ENCODE peak calls at places on chromosomes 13 and 19, in eight cellular contexts. F is CD8-positive, alpha-beta T cell; S is cardiac fibroblast; V is coronary artery; R is left ventricle myocardium inferior; Z is small intestine; Q is lower leg skin; D is tibial nerve. C is an unnamed sample.

GRCh38 chr19:4455742-4456565 is 1.6 kb downstream of the UBXN6 start:
- DNase-seq in F (no peak), S (peak), V (no peak), R (peak), Z (no peak), Q (peak), D (peak), C (no peak)

GRCh38 chr19:19633711-19634515 is 5.9 kb upstream of the LPAR2 start:
- DNase-seq in F (no peak), S (no peak), V (no peak), R (no peak), Z (no peak), Q (no peak), D (no peak), C (no peak)

GRCh38 chr13:106318941-106319411 is 216.5 kb downstream of the EFNB2 start:
- DNase-seq in F (no peak), S (peak), V (no peak), R (no peak), Z (no peak), Q (no peak), D (no peak), C (peak)

GRCh38 chr19:22610121-22610520 is 24.0 kb upstream of the ZNF492 start:
- DNase-seq in F (no peak), S (no peak), V (peak), R (no peak), Z (no peak), Q (peak), D (no peak), C (no peak)

GRCh38 chr13:46057251-46058015 is 4.9 kb upstream of the ZC3H13 start:
- DNase-seq in F (no peak), S (peak), V (no peak), R (no peak), Z (no peak), Q (no peak), D (no peak), C (peak)

GRCh38 chr19:40604647-40605200 is 3.6 kb downstream of the LTBP4 start:
- DNase-seq in F (no peak), S (no peak), V (peak), R (no peak), Z (peak), Q (peak), D (no peak), C (no peak)

GRCh38 chr19:11480081-11480926 is 542 bp downstream of the ELAVL3 start:
- DNase-seq in F (no peak), S (no peak), V (no peak), R (no peak), Z (no peak), Q (no peak), D (no peak), C (no peak)

GRCh38 chr19:3977242-3978143 is 6.6 kb upstream of the DAPK3 start:
- DNase-seq in F (no peak), S (no peak), V (no peak), R (no peak), Z (no peak), Q (no peak), D (no peak), C (no peak)

GRCh38 chr19:56683119-56683518 is 11.6 kb upstream of the ZNF835 start:
- DNase-seq in F (no peak), S (no peak), V (no peak), R (no peak), Z (no peak), Q (no peak), D (no peak), C (no peak)

GRCh38 chr19:7292352-7292949 is 1.8 kb downstream of the INSR start:
- DNase-seq in F (no peak), S (no peak), V (no peak), R (no peak), Z (no peak), Q (no peak), D (no peak), C (no peak)

GRCh38 chr19:15836595-15837398 is 21.3 kb upstream of the OR10H1 start:
- DNase-seq in F (peak), S (peak), V (peak), R (peak), Z (peak), Q (peak), D (peak), C (peak)

GRCh38 chr13:43368003-43368402 is 344.6 kb downstream of the DNAJC15 start:
- DNase-seq in F (no peak), S (no peak), V (no peak), R (no peak), Z (peak), Q (no peak), D (no peak), C (no peak)

GRCh38 chr19:16376241-16376640 is 51.6 kb downstream of the KLF2 start:
- DNase-seq in F (no peak), S (no peak), V (no peak), R (no peak), Z (no peak), Q (no peak), D (no peak), C (no peak)

GRCh38 chr13:102399791-102400618 is 1.8 kb downstream of the FGF14 start:
- DNase-seq in F (peak), S (no peak), V (peak), R (peak), Z (no peak), Q (peak), D (no peak), C (no peak)

GRCh38 chr13:46530084-46530935 is 22.7 kb upstream of the LRCH1 start:
- DNase-seq in F (no peak), S (peak), V (no peak), R (no peak), Z (no peak), Q (no peak), D (no peak), C (no peak)

GRCh38 chr13:50608357-50608756 is 235.1 kb downstream of the DLEU7 start:
- DNase-seq in F (no peak), S (no peak), V (no peak), R (no peak), Z (no peak), Q (no peak), D (no peak), C (no peak)

GRCh38 chr13:30737511-30738342 is 2.4 kb downstream of the ALOX5AP start:
- DNase-seq in F (no peak), S (no peak), V (no peak), R (no peak), Z (no peak), Q (no peak), D (no peak), C (no peak)

GRCh38 chr13:30734434-30734833 is 909 bp upstream of the ALOX5AP start:
- DNase-seq in F (no peak), S (no peak), V (no peak), R (no peak), Z (no peak), Q (no peak), D (no peak), C (no peak)

GRCh38 chr13:30735025-30735967 is at the start of gene ALOX5AP:
- DNase-seq in F (peak), S (no peak), V (no peak), R (no peak), Z (peak), Q (no peak), D (no peak), C (no peak)

GRCh38 chr13:30736921-30737320 is 1.6 kb downstream of the ALOX5AP start:
- DNase-seq in F (no peak), S (no peak), V (no peak), R (no peak), Z (no peak), Q (no peak), D (no peak), C (no peak)

GRCh38 chr13:30736461-30736860 is 1.1 kb downstream of the ALOX5AP start:
- DNase-seq in F (no peak), S (no peak), V (no peak), R (no peak), Z (no peak), Q (no peak), D (no peak), C (no peak)
- H3K4me3 ChIP-seq in F (peak), S (no peak), V (peak), R (peak), Z (no peak), Q (no peak), D (no peak), C (no peak)

GRCh38 chr13:40164137-40164536 is 502.3 kb downstream of the FOXO1 start:
- DNase-seq in F (no peak), S (peak), V (no peak), R (no peak), Z (no peak), Q (no peak), D (no peak), C (peak)
- H3K4me3 ChIP-seq in F (no peak), S (no peak), V (no peak), R (no peak), Z (no peak), Q (no peak), D (no peak), C (no peak)

DNA sequence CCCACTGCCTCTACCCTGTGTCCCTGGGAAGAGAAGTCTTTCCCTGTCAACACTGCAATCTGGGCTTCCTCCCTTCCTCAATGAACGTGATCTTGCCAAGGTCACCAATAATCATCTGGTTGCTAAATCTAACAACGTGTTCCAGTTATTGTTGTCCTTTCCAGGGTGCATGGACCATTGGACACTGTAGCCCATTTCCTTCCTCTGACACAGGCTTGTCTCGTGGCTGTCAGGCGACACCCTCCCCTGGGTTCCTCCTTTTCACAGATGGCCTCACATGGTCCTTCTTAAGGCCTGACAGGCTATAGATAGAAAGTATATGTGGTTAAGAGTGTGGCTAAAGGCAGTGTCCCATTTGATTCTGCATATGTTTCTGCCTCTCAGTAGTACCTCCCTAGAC is 67.7 kb upstream of the STARD13 start:
- DNase-seq in F (no peak), S (no peak), V (no peak), R (peak), Z (no peak), Q (peak), D (peak), C (no peak)
- H3K4me3 ChIP-seq in F (no peak), S (no peak), V (no peak), R (no peak), Z (no peak), Q (no peak), D (no peak), C (no peak)

GRCh38 chr13:32736648-32737047 is 150.4 kb downstream of the PDS5B start:
- DNase-seq in F (no peak), S (no peak), V (no peak), R (no peak), Z (peak), Q (no peak), D (no peak), C (no peak)
- H3K4me3 ChIP-seq in F (peak), S (no peak), V (peak), R (peak), Z (no peak), Q (no peak), D (no peak), C (no peak)

C was measured in retinal pigment epithelial cell.